ENCODE peak calls at places on chromosomes 12 and 14, in four cellular contexts. One of them, this sample, is unnamed.

GRCh38 chr14:26286066-26286791 is 311.6 kb downstream of the NOVA1 start:
- DNase-seq in K562: no peak
- DNase-seq in HepG2: no peak
- DNase-seq in GM12878: no peak
- DNase-seq in this sample: no peak

GRCh38 chr12:19826988-19827550 is 387.8 kb downstream of the AEBP2 start:
- DNase-seq in K562: no peak
- DNase-seq in HepG2: no peak
- DNase-seq in GM12878: no peak
- DNase-seq in this sample: no peak

GRCh38 chr12:106107566-106107965 is 31.2 kb downstream of the NUAK1 start:
- DNase-seq in K562: no peak
- DNase-seq in HepG2: no peak
- DNase-seq in GM12878: no peak
- DNase-seq in this sample: no peak

GRCh38 chr12:89351489-89352241 is 636 bp downstream of the DUSP6 start:
- DNase-seq in K562: no peak
- DNase-seq in HepG2: no peak
- DNase-seq in GM12878: no peak
- DNase-seq in this sample: peak; percentile 67

GRCh38 chr12:29634057-29634456 is 136.6 kb upstream of the OVCH1 start:
- DNase-seq in K562: no peak
- DNase-seq in HepG2: no peak
- DNase-seq in GM12878: no peak
- DNase-seq in this sample: no peak

GRCh38 chr12:48789858-48790326 is 1.0 kb upstream of the ADCY6 start:
- DNase-seq in K562: no peak
- DNase-seq in HepG2: no peak
- DNase-seq in GM12878: no peak
- DNase-seq in this sample: peak; percentile 66

GRCh38 chr14:89813485-89814080 is 140.9 kb downstream of the EFCAB11 start:
- DNase-seq in K562: no peak
- DNase-seq in HepG2: no peak
- DNase-seq in GM12878: no peak
- DNase-seq in this sample: peak; percentile 29

GRCh38 chr14:102125546-102125945 is 14.2 kb upstream of the WDR20 start:
- DNase-seq in K562: no peak
- DNase-seq in HepG2: no peak
- DNase-seq in GM12878: no peak
- DNase-seq in this sample: no peak

GRCh38 chr14:95876769-95877490 is at the start of gene TUNAR:
- DNase-seq in K562: no peak
- DNase-seq in HepG2: no peak
- DNase-seq in GM12878: no peak
- DNase-seq in this sample: no peak

GRCh38 chr12:11875414-11875935 is 195.3 kb upstream of the BCL2L14 start:
- DNase-seq in K562: no peak
- DNase-seq in HepG2: no peak
- DNase-seq in GM12878: no peak
- DNase-seq in this sample: no peak

GRCh38 chr14:54652188-54652889 is 85.4 kb downstream of the SAMD4A start:
- DNase-seq in K562: no peak
- DNase-seq in HepG2: peak; percentile 91
- DNase-seq in GM12878: no peak
- DNase-seq in this sample: peak; percentile 76

GRCh38 chr12:45637706-45638105 is 91.8 kb upstream of the ARID2 start:
- DNase-seq in K562: no peak
- DNase-seq in HepG2: no peak
- DNase-seq in GM12878: no peak
- DNase-seq in this sample: no peak

GRCh38 chr12:5808956-5809355 is 136.1 kb downstream of the ANO2 start:
- DNase-seq in K562: no peak
- DNase-seq in HepG2: no peak
- DNase-seq in GM12878: no peak
- DNase-seq in this sample: no peak

GRCh38 chr14:99174081-99174851 is 97.7 kb downstream of the BCL11B start:
- DNase-seq in K562: no peak
- DNase-seq in HepG2: no peak
- DNase-seq in GM12878: no peak
- DNase-seq in this sample: no peak

GRCh38 chr12:12562016-12562483 is 613 bp downstream of the DUSP16 start:
- DNase-seq in K562: peak; percentile 23
- DNase-seq in HepG2: no peak
- DNase-seq in GM12878: no peak
- DNase-seq in this sample: no peak

GRCh38 chr12:120468846-120469449 is 600 bp downstream of the SRSF9 start:
- DNase-seq in K562: peak; percentile 81
- DNase-seq in HepG2: no peak
- DNase-seq in GM12878: no peak
- DNase-seq in this sample: no peak

GRCh38 chr12:34396006-34396860 is 373.9 kb downstream of the ALG10 start:
- DNase-seq in K562: peak; percentile 0
- DNase-seq in HepG2: no peak
- DNase-seq in GM12878: no peak
- DNase-seq in this sample: peak; percentile 3

GRCh38 chr12:132204064-132204821 is 60.0 kb downstream of the NOC4L start:
- DNase-seq in K562: no peak
- DNase-seq in HepG2: no peak
- DNase-seq in GM12878: no peak
- DNase-seq in this sample: no peak

GRCh38 chr12:132205271-132206092 is 61.2 kb downstream of the NOC4L start:
- DNase-seq in K562: no peak
- DNase-seq in HepG2: no peak
- DNase-seq in GM12878: no peak
- DNase-seq in this sample: no peak

GRCh38 chr12:132206093-132206434 is 61.8 kb downstream of the NOC4L start:
- DNase-seq in K562: no peak
- DNase-seq in HepG2: no peak
- DNase-seq in GM12878: no peak
- DNase-seq in this sample: no peak

GRCh38 chr12:132202929-132203721 is 58.9 kb downstream of the NOC4L start:
- DNase-seq in K562: no peak
- DNase-seq in HepG2: no peak
- DNase-seq in GM12878: no peak
- DNase-seq in this sample: no peak

GRCh38 chr12:132204822-132205270 is 60.6 kb downstream of the NOC4L start:
- DNase-seq in K562: no peak
- DNase-seq in HepG2: no peak
- DNase-seq in GM12878: no peak
- DNase-seq in this sample: no peak
- TF ChIP-seq EZH2 in K562: no peak
- TF ChIP-seq EZH2 in HepG2: no peak
- TF ChIP-seq EZH2 in GM12878: no peak
- TF ChIP-seq EZH2 in this sample: no peak

GRCh38 chr12:15977999-15978398 is 66.9 kb downstream of the DERA start:
- DNase-seq in K562: no peak
- DNase-seq in HepG2: no peak
- DNase-seq in GM12878: no peak
- DNase-seq in this sample: no peak

GRCh38 chr12:15982471-15982870 is 71.3 kb downstream of the DERA start:
- DNase-seq in K562: no peak
- DNase-seq in HepG2: no peak
- DNase-seq in GM12878: no peak
- DNase-seq in this sample: no peak

GRCh38 chr12:15982071-15982470 is 70.9 kb downstream of the DERA start:
- DNase-seq in K562: no peak
- DNase-seq in HepG2: no peak
- DNase-seq in GM12878: no peak
- DNase-seq in this sample: no peak

GRCh38 chr12:15978431-15978950 is 67.4 kb downstream of the DERA start:
- DNase-seq in K562: no peak
- DNase-seq in HepG2: no peak
- DNase-seq in GM12878: no peak
- DNase-seq in this sample: no peak

DNA sequence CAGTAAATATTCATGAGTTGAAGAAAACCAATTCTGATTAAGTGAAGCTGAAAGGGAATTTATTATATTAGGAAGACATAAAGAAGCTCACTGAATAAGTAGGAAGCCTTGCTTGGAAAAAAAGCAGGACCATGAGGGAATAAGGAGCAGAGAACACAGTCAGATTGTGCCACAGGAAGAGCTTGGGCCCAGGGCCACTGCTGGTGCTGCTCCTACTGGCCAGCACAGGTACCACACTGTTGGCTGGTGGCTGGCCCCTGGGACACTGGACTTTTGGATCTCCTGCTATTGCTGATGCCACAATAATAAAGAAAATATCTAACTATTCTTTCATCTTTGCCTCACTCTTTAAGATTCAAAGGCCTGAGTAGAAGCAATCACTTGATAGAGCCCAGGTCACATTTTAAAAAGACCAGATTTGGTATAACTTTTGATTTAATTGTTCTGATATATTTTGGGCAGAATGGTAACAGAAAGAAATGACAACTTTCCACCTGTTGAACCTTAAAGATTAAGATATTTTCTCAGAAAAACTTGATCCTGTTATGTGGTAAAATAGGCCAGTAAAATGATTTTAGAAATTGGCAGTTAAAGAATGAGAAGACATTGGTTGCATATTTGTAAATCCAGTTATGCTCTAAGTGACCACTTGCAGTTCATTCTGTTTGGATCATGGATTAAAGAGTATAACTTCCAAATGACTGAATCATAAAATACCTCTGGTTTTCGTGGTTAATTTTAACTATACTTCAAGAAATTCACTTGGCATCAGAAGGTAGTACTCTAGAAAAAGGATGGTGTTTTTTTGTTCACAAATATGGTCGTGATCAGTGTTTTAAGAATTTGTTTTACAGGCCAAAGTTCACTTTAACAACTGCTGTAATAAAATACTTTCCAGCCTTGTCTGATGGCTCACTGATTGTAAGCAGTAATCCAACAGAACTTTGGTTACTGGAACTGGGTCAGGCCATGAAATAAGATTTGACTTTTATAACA is 68.3 kb downstream of the DERA start:
- DNase-seq in K562: peak; percentile 24
- DNase-seq in HepG2: peak; percentile 38
- DNase-seq in GM12878: no peak
- DNase-seq in this sample: no peak
- TF ChIP-seq CTCF in K562: peak; percentile 41
- TF ChIP-seq CTCF in HepG2: peak; percentile 52
- TF ChIP-seq CTCF in GM12878: peak; percentile 46
- TF ChIP-seq CTCF in this sample: peak; percentile 78

DNA sequence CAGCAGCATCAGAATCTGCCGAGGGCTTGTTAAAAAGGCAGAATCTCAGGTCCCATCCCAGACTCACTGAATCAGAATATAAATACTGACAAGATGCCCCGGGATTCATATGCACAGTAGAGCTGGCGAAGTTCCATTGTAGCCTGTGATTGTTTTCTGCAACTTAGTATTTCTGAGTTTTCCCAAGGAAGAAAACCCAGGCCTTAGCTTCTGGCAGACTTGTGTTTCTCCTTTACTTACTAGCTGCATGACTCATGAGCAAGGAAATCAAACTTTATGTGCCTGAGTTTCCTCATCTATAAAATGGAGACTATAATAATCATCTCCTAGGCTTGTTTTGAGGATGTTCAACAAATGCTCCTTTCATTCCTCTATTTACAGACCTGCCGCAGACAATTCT is 278.5 kb upstream of the PLEKHG7 start:
- DNase-seq in K562: no peak
- DNase-seq in HepG2: no peak
- DNase-seq in GM12878: no peak
- DNase-seq in this sample: no peak
- TF ChIP-seq TAF1 in K562: no peak
- TF ChIP-seq TAF1 in HepG2: no peak
- TF ChIP-seq TAF1 in GM12878: no peak
- TF ChIP-seq TAF1 in this sample: no peak

DNA sequence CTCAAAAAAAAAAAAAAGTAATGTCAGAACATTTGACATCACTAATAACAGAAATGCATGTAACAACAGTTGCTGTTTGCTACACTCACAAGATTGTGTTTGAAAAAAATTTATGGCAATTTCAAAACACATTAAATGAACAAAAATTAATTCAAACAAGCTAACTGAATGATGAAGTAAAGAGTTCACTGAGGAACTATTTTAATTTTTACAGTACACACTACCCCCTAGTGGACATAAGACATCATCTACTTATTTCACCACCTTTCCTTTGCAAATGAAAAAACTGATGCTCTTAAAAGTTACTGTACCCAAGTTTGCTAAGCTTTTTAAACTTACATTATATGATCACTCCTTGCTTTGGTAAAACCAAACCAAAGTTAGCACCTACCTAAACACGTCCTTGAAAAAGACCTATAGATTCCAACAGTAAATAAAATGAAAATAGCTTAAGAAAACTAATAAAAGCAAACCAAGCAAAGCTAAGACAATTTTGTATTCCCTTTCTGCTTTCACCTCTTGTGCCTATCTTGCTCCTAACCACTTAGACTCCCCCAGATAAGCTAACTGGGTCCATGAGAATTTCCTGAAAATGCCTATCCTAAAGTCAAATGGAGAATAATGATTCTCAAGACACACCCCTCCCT is 22.2 kb downstream of the UBE2N start:
- DNase-seq in K562: peak; percentile 53
- DNase-seq in HepG2: peak; percentile 49
- DNase-seq in GM12878: no peak
- DNase-seq in this sample: no peak
- TF ChIP-seq EZH2 in K562: no peak
- TF ChIP-seq EZH2 in HepG2: no peak
- TF ChIP-seq EZH2 in GM12878: no peak
- TF ChIP-seq EZH2 in this sample: no peak

GRCh38 chr12:31959701-31960391 is 631 bp downstream of the RESF1 start:
- DNase-seq in K562: peak; percentile 59
- DNase-seq in HepG2: peak; percentile 17
- DNase-seq in GM12878: peak; percentile 48
- DNase-seq in this sample: no peak
- TF ChIP-seq CTCF in K562: peak; percentile 38
- TF ChIP-seq CTCF in HepG2: peak; percentile 45
- TF ChIP-seq CTCF in GM12878: peak; percentile 4
- TF ChIP-seq CTCF in this sample: no peak

DNA sequence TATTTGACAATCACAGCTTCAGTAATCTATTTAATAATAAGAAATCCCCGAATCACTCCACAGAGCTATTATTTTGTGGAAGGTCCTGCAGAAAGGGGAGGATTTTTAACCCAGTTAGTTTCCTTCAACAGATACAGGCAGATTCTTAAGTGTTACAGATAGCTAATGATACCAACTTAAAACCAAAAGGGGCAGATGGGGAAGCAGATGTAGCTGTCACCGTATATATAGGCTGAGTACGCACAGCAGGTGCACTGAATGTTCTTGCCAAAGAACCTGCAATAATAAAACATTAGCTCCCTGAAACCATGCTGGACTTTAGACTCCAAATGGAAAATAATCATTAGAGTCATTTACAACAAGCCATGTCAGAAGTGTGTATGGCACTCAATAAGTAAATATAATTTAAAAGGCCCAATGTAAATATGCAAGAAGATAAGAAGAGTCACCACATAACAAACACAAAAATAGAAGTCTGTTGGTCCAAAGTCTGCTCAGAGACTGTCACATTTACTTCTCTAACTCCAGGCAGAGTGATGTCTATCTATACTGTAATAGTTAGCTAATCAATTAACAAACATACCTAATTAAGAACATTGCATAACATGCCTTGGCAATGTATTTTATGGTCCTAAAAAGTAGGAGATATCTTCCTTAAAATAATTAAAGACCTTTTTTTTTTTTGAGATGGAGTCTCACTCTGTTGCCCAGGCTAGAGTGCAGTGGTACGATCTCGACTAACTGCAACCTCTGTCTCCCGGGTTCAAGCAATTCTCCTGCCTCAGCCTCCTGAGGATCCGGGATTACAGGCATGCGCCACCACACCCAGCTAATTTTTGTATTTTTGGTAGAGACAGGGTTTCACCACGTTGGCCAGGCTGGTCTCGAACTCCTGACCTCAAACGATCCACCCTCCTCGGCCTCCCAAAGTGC is 78.8 kb downstream of the SEC23A start:
- DNase-seq in K562: no peak
- DNase-seq in HepG2: peak; percentile 100
- DNase-seq in GM12878: no peak
- DNase-seq in this sample: no peak
- TF ChIP-seq TAF1 in K562: no peak
- TF ChIP-seq TAF1 in HepG2: no peak
- TF ChIP-seq TAF1 in GM12878: no peak
- TF ChIP-seq TAF1 in this sample: no peak